ENCODE peak calls at places on chromosome 19, in four cellular contexts. F is NCI-H1092 treated with DMSO at 0.1 percent for 48 hours; M is activated CD4-positive, alpha-beta T cell treated with anti-CD3 and anti-CD28 coated beads, Interleukin-2, amount 50 U/mL, for 48 hours; V is right lobe of liver. H is an unnamed sample.

GRCh38 chr19:18520848-18521691 is 800 bp downstream of the ELL start:
- DNase-seq in F (no peak), M (peak), V (peak), H (no peak)

GRCh38 chr19:23916991-23917390 is 2.3 kb downstream of the ZNF726 start:
- DNase-seq in F (no peak), M (no peak), V (no peak), H (no peak)

GRCh38 chr19:46367434-46367833 is 20.5 kb downstream of the PPP5C start:
- DNase-seq in F (no peak), M (no peak), V (no peak), H (no peak)

GRCh38 chr19:15475611-15476010 is 3.7 kb downstream of the PGLYRP2 start:
- DNase-seq in F (no peak), M (no peak), V (no peak), H (no peak)

GRCh38 chr19:13619203-13619632 is 112.9 kb upstream of the CACNA1A start:
- DNase-seq in F (no peak), M (no peak), V (no peak), H (no peak)

GRCh38 chr19:58154287-58154678 is 3.7 kb upstream of the ZNF329 start:
- DNase-seq in F (no peak), M (no peak), V (peak), H (no peak)

GRCh38 chr19:58346961-58347929 is 6.0 kb downstream of the A1BG start:
- DNase-seq in F (peak), M (peak), V (no peak), H (peak)

GRCh38 chr19:31334849-31335624 is 14.2 kb downstream of the TSHZ3 start:
- DNase-seq in F (no peak), M (no peak), V (no peak), H (no peak)

GRCh38 chr19:21850636-21851255 is 14.8 kb upstream of the ZNF43 start:
- DNase-seq in F (no peak), M (no peak), V (no peak), H (no peak)

GRCh38 chr19:4638330-4638729 is 986 bp upstream of the TNFAIP8L1 start:
- DNase-seq in F (no peak), M (no peak), V (no peak), H (no peak)

GRCh38 chr19:48955308-48955958 is 758 bp downstream of the BAX start:
- DNase-seq in F (no peak), M (no peak), V (no peak), H (no peak)

GRCh38 chr19:15072930-15073647 is 8.9 kb upstream of the OR1I1 start:
- DNase-seq in F (no peak), M (no peak), V (no peak), H (no peak)

GRCh38 chr19:29483944-29484581 is 41.7 kb upstream of the VSTM2B start:
- DNase-seq in F (no peak), M (no peak), V (no peak), H (no peak)

GRCh38 chr19:2582984-2583956 is 107.3 kb downstream of the GADD45B start:
- DNase-seq in F (no peak), M (no peak), V (no peak), H (no peak)

GRCh38 chr19:1222394-1222793 is 15.4 kb downstream of the CBARP start:
- DNase-seq in F (no peak), M (no peak), V (no peak), H (no peak)

GRCh38 chr19:41541990-41542584 is 33.9 kb upstream of the CEACAM21 start:
- DNase-seq in F (no peak), M (peak), V (peak), H (peak)

GRCh38 chr19:52722062-52723005 is 12.5 kb downstream of the ZNF611 start:
- DNase-seq in F (no peak), M (no peak), V (no peak), H (no peak)

GRCh38 chr19:40228863-40229262 is 2.4 kb upstream of the CCNP start:
- DNase-seq in F (no peak), M (no peak), V (no peak), H (no peak)

GRCh38 chr19:2608602-2608922 is 93.9 kb downstream of the GNG7 start:
- DNase-seq in F (no peak), M (no peak), V (no peak), H (no peak)

GRCh38 chr19:41265376-41266153 is 1.4 kb downstream of the HNRNPUL1 start:
- DNase-seq in F (no peak), M (peak), V (no peak), H (no peak)

GRCh38 chr19:53961523-53962345 is 1.0 kb upstream of the CACNG8 start:
- DNase-seq in F (no peak), M (no peak), V (peak), H (no peak)

GRCh38 chr19:52535831-52536800 is 8.6 kb downstream of the ZNF808 start:
- DNase-seq in F (peak), M (peak), V (peak), H (no peak)

GRCh38 chr19:45403781-45404556 is 900 bp downstream of the PPP1R13L start:
- DNase-seq in F (no peak), M (peak), V (no peak), H (peak)

GRCh38 chr19:814108-815078 is 7.4 kb downstream of the PLPPR3 start:
- DNase-seq in F (no peak), M (no peak), V (no peak), H (no peak)

GRCh38 chr19:8145969-8146368 is 3.4 kb downstream of the FBN3 start:
- DNase-seq in F (peak), M (no peak), V (no peak), H (no peak)

GRCh38 chr19:34603003-34603402 is 74.0 kb downstream of the SCGB2B2 start:
- DNase-seq in F (no peak), M (no peak), V (no peak), H (no peak)

GRCh38 chr19:38564981-38565685 is 52.6 kb downstream of the MAP4K1 start:
- DNase-seq in F (no peak), M (peak), V (no peak), H (peak)

GRCh38 chr19:1079566-1080111 is 12.7 kb downstream of the ARHGAP45 start:
- DNase-seq in F (no peak), M (peak), V (peak), H (no peak)

GRCh38 chr19:17109962-17110598 is 34.5 kb downstream of the MYO9B start:
- DNase-seq in F (no peak), M (no peak), V (peak), H (no peak)

H was measured in NCI-H1105 treated with DMSO at 0.1 percent for 48 hours.